ENCODE peak calls at places on chromosomes 11 and 22, in ten cellular contexts. R is ovary, J is A549, U is K562, X is stomach, Y is SK-N-SH, H is sigmoid colon, Q is transverse colon, L is tibial nerve, Z is HepG2. W is an unnamed sample.

GRCh38 chr11:57491371-57492061 is 24.0 kb downstream of the SLC43A1 start:
- DNase-seq in R (no peak), J (peak; percentile 48), U (peak; percentile 68), X (peak; percentile 50), Y (peak; percentile 73), H (no peak), Q (peak; percentile 46), L (no peak), Z (peak; percentile 38), W (no peak)

GRCh38 chr11:35549787-35550186 is 24.4 kb upstream of the PAMR1 start:
- DNase-seq in R (no peak), J (peak; percentile 16), U (no peak), X (no peak), Y (no peak), H (no peak), Q (no peak), L (no peak), Z (no peak), W (no peak)

GRCh38 chr22:17802822-17803221 is 28.6 kb upstream of the BID start:
- DNase-seq in R (no peak), J (no peak), U (no peak), X (no peak), Y (no peak), H (no peak), Q (no peak), L (no peak), Z (no peak), W (no peak)

GRCh38 chr11:67345949-67346819 is 7.2 kb downstream of the POLD4 start:
- DNase-seq in R (no peak), J (peak; percentile 97), U (no peak), X (peak; percentile 68), Y (peak; percentile 10), H (no peak), Q (peak; percentile 66), L (no peak), Z (peak; percentile 32), W (no peak)

GRCh38 chr11:76156971-76157427 is 49.3 kb downstream of the WNT11 start:
- DNase-seq in R (no peak), J (no peak), U (no peak), X (no peak), Y (peak; percentile 83), H (no peak), Q (no peak), L (no peak), Z (no peak), W (no peak)

GRCh38 chr11:64607381-64608259 is 16.6 kb downstream of the SLC22A12 start:
- DNase-seq in R (peak; percentile 59), J (no peak), U (no peak), X (no peak), Y (no peak), H (no peak), Q (no peak), L (no peak), Z (no peak), W (no peak)

GRCh38 chr11:50275133-50275532 is 242.5 kb downstream of the OR4C45 start:
- DNase-seq in R (no peak), J (no peak), U (no peak), X (no peak), Y (no peak), H (no peak), Q (no peak), L (no peak), Z (no peak), W (no peak)

GRCh38 chr11:27310710-27311109 is 52.3 kb downstream of the CCDC34 start:
- DNase-seq in R (no peak), J (no peak), U (no peak), X (no peak), Y (no peak), H (no peak), Q (no peak), L (no peak), Z (no peak), W (no peak)

GRCh38 chr11:64759722-64760719 is at the start of gene PYGM:
- DNase-seq in R (peak; percentile 78), J (no peak), U (peak; percentile 36), X (no peak), Y (peak; percentile 60), H (peak; percentile 93), Q (no peak), L (peak; percentile 43), Z (no peak), W (peak; percentile 86)

GRCh38 chr11:17734418-17734911 is at the start of gene KCNC1:
- DNase-seq in R (no peak), J (peak; percentile 52), U (peak; percentile 48), X (no peak), Y (peak; percentile 93), H (peak; percentile 61), Q (no peak), L (no peak), Z (no peak), W (no peak)

GRCh38 chr11:65471410-65471762 is 27.5 kb upstream of the MALAT1 start:
- DNase-seq in R (peak; percentile 84), J (peak; percentile 91), U (peak; percentile 63), X (peak; percentile 84), Y (peak; percentile 70), H (peak; percentile 95), Q (peak; percentile 78), L (no peak), Z (peak; percentile 73), W (no peak)

GRCh38 chr11:67002921-67003411 is 20.0 kb upstream of the SYT12 start:
- DNase-seq in R (no peak), J (no peak), U (no peak), X (no peak), Y (no peak), H (no peak), Q (no peak), L (no peak), Z (peak; percentile 34), W (no peak)

GRCh38 chr11:75344761-75345454 is 6.6 kb downstream of the ARRB1 start:
- DNase-seq in R (no peak), J (no peak), U (no peak), X (no peak), Y (no peak), H (no peak), Q (no peak), L (no peak), Z (no peak), W (no peak)

GRCh38 chr11:88181776-88182175 is 6.5 kb upstream of the RAB38 start:
- DNase-seq in R (no peak), J (no peak), U (no peak), X (no peak), Y (no peak), H (no peak), Q (no peak), L (no peak), Z (no peak), W (no peak)

GRCh38 chr22:22674473-22674872 is 30.1 kb downstream of the GGTLC2 start:
- DNase-seq in R (no peak), J (no peak), U (no peak), X (no peak), Y (no peak), H (no peak), Q (no peak), L (no peak), Z (no peak), W (no peak)
- TF ChIP-seq EP300 in R (no peak), J (no peak), U (no peak), X (no peak), Y (no peak), H (no peak), Q (no peak), L (no peak), Z (no peak), W (no peak)

GRCh38 chr11:12694182-12694531 is 19.9 kb downstream of the TEAD1 start:
- DNase-seq in R (no peak), J (peak; percentile 56), U (no peak), X (peak; percentile 61), Y (no peak), H (no peak), Q (peak; percentile 41), L (no peak), Z (no peak), W (no peak)
- TF ChIP-seq EP300 in R (no peak), J (no peak), U (no peak), X (no peak), Y (no peak), H (no peak), Q (no peak), L (peak; percentile 1), Z (no peak), W (no peak)

GRCh38 chr11:114017723-114018122 is 41.8 kb upstream of the ZBTB16 start:
- DNase-seq in R (no peak), J (peak; percentile 13), U (no peak), X (no peak), Y (no peak), H (no peak), Q (no peak), L (no peak), Z (no peak), W (no peak)
- TF ChIP-seq EP300 in R (no peak), J (no peak), U (no peak), X (no peak), Y (no peak), H (no peak), Q (no peak), L (no peak), Z (no peak), W (no peak)

GRCh38 chr11:121048464-121049233 is 24.7 kb downstream of the TBCEL start:
- DNase-seq in R (no peak), J (no peak), U (no peak), X (no peak), Y (no peak), H (no peak), Q (no peak), L (no peak), Z (no peak), W (no peak)
- TF ChIP-seq EP300 in R (no peak), J (no peak), U (no peak), X (no peak), Y (no peak), H (no peak), Q (no peak), L (no peak), Z (no peak), W (no peak)

GRCh38 chr11:69545976-69546617 is 64.6 kb downstream of the LINC01488 start:
- DNase-seq in R (no peak), J (no peak), U (peak; percentile 21), X (no peak), Y (no peak), H (peak; percentile 58), Q (no peak), L (no peak), Z (no peak), W (no peak)
- TF ChIP-seq EP300 in R (no peak), J (no peak), U (no peak), X (no peak), Y (no peak), H (no peak), Q (no peak), L (no peak), Z (no peak), W (no peak)

DNA sequence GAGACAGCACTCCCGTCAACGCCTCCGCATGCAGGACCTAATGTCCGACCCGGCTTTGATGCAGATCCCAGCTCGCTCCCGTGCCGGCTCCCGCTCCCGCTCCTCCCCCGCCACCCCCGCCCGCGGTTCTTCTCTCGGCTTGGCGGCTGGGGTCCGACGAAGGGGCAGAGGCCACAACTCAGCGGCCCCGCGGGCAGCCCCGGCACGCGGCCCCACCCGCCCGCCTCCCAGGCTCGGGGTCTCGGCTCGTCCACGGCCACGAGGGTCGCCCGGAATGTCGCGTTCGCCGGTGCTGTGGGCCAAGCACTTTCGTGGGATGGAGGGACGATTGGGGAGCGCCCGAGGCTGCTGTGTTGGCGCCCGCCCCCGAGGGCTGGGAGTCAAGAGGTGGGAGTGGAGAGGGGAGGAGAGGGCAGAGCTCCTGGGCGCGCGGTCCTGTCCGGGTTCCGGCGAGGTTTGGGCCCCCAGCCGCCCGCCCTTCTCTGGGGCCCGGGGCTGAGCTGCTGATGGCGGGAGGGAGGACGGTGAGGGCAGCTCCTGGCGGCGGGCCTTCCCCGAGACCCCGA is 5.3 kb upstream of the TBX1 start:
- DNase-seq in R (no peak), J (no peak), U (peak; percentile 73), X (no peak), Y (no peak), H (no peak), Q (no peak), L (no peak), Z (no peak), W (no peak)
- TF ChIP-seq EP300 in R (no peak), J (no peak), U (no peak), X (no peak), Y (no peak), H (no peak), Q (no peak), L (no peak), Z (no peak), W (no peak)